ENCODE peak calls at places on chromosomes 2 and 18, in four cellular contexts. One of them, this sample, is unnamed.

GRCh38 chr2:130847776-130848517 is 11.2 kb downstream of the ARHGEF4 start:
- DNase-seq in HL-60: no peak
- DNase-seq in K562: no peak
- DNase-seq in GM12878: no peak
- DNase-seq in this sample: no peak

GRCh38 chr2:2656046-2656715 is 325.1 kb upstream of the MYT1L start:
- DNase-seq in HL-60: no peak
- DNase-seq in K562: no peak
- DNase-seq in GM12878: no peak
- DNase-seq in this sample: no peak

GRCh38 chr2:158189526-158189925 is 87.8 kb downstream of the UPP2 start:
- DNase-seq in HL-60: no peak
- DNase-seq in K562: no peak
- DNase-seq in GM12878: no peak
- DNase-seq in this sample: no peak

GRCh38 chr2:235366390-235366789 is 127.5 kb upstream of the AGAP1 start:
- DNase-seq in HL-60: no peak
- DNase-seq in K562: no peak
- DNase-seq in GM12878: no peak
- DNase-seq in this sample: no peak

GRCh38 chr2:49108851-49109250 is 45.5 kb downstream of the FSHR start:
- DNase-seq in HL-60: no peak
- DNase-seq in K562: no peak
- DNase-seq in GM12878: no peak
- DNase-seq in this sample: no peak

GRCh38 chr2:157929871-157930667 is 53.9 kb upstream of the ACVR1 start:
- DNase-seq in HL-60: peak
- DNase-seq in K562: peak
- DNase-seq in GM12878: no peak
- DNase-seq in this sample: no peak

GRCh38 chr2:40415391-40415790 is 36.5 kb downstream of the SLC8A1 start:
- DNase-seq in HL-60: no peak
- DNase-seq in K562: no peak
- DNase-seq in GM12878: no peak
- DNase-seq in this sample: no peak

GRCh38 chr2:74975016-74975415 is 16.6 kb downstream of the POLE4 start:
- DNase-seq in HL-60: no peak
- DNase-seq in K562: no peak
- DNase-seq in GM12878: no peak
- DNase-seq in this sample: no peak

GRCh38 chr18:78611201-78611800 is 368.3 kb upstream of the SALL3 start:
- DNase-seq in HL-60: no peak
- DNase-seq in K562: no peak
- DNase-seq in GM12878: no peak
- DNase-seq in this sample: no peak

GRCh38 chr18:79798346-79798998 is 734 bp downstream of the KCNG2 start:
- DNase-seq in HL-60: no peak
- DNase-seq in K562: no peak
- DNase-seq in GM12878: no peak
- DNase-seq in this sample: no peak

GRCh38 chr2:104413890-104414289 is 440.0 kb upstream of the POU3F3 start:
- DNase-seq in HL-60: no peak
- DNase-seq in K562: no peak
- DNase-seq in GM12878: no peak
- DNase-seq in this sample: no peak

GRCh38 chr2:214076527-214076926 is 334.3 kb upstream of the VWC2L start:
- DNase-seq in HL-60: no peak
- DNase-seq in K562: no peak
- DNase-seq in GM12878: no peak
- DNase-seq in this sample: no peak

GRCh38 chr2:156706576-156706975 is 270.4 kb downstream of the GPD2 start:
- DNase-seq in HL-60: no peak
- DNase-seq in K562: no peak
- DNase-seq in GM12878: no peak
- DNase-seq in this sample: no peak

GRCh38 chr2:132645176-132645575 is 24.8 kb downstream of the LYPD1 start:
- DNase-seq in HL-60: no peak
- DNase-seq in K562: no peak
- DNase-seq in GM12878: no peak
- DNase-seq in this sample: no peak

GRCh38 chr2:157509755-157510154 is 65.9 kb upstream of the CYTIP start:
- DNase-seq in HL-60: no peak
- DNase-seq in K562: no peak
- DNase-seq in GM12878: no peak
- DNase-seq in this sample: no peak

GRCh38 chr2:239881561-239882320 is 143.4 kb downstream of the NDUFA10 start:
- DNase-seq in HL-60: no peak
- DNase-seq in K562: no peak
- DNase-seq in GM12878: no peak
- DNase-seq in this sample: no peak

GRCh38 chr2:150859162-150859561 is 371.7 kb upstream of the RND3 start:
- DNase-seq in HL-60: no peak
- DNase-seq in K562: no peak
- DNase-seq in GM12878: no peak
- DNase-seq in this sample: no peak

GRCh38 chr2:98771771-98772521 is 41.0 kb upstream of the MGAT4A start:
- DNase-seq in HL-60: peak
- DNase-seq in K562: no peak
- DNase-seq in GM12878: no peak
- DNase-seq in this sample: no peak

GRCh38 chr18:69944434-69944833 is 3.2 kb downstream of the CD226 start:
- DNase-seq in HL-60: no peak
- DNase-seq in K562: no peak
- DNase-seq in GM12878: no peak
- DNase-seq in this sample: no peak

GRCh38 chr2:10814142-10814541 is 1.6 kb upstream of the PDIA6 start:
- DNase-seq in HL-60: no peak
- DNase-seq in K562: no peak
- DNase-seq in GM12878: no peak
- DNase-seq in this sample: no peak

GRCh38 chr2:238920601-238921001 is 72.7 kb downstream of the TWIST2 start:
- DNase-seq in HL-60: no peak
- DNase-seq in K562: no peak
- DNase-seq in GM12878: no peak
- DNase-seq in this sample: no peak

GRCh38 chr2:108565778-108566375 is 31.6 kb downstream of the LIMS1 start:
- DNase-seq in HL-60: no peak
- DNase-seq in K562: no peak
- DNase-seq in GM12878: no peak
- DNase-seq in this sample: no peak

GRCh38 chr18:66635342-66635741 is 31.5 kb upstream of the CDH19 start:
- DNase-seq in HL-60: no peak
- DNase-seq in K562: no peak
- DNase-seq in GM12878: no peak
- DNase-seq in this sample: no peak

GRCh38 chr18:66632771-66633170 is 28.9 kb upstream of the CDH19 start:
- DNase-seq in HL-60: no peak
- DNase-seq in K562: no peak
- DNase-seq in GM12878: no peak
- DNase-seq in this sample: no peak
- TF ChIP-seq SPI1 in HL-60: no peak
- TF ChIP-seq SPI1 in K562: no peak
- TF ChIP-seq SPI1 in GM12878: no peak
- TF ChIP-seq SPI1 in this sample: no peak

GRCh38 chr18:4807495-4808293 is 352.6 kb upstream of the DLGAP1 start:
- DNase-seq in HL-60: no peak
- DNase-seq in K562: no peak
- DNase-seq in GM12878: no peak
- DNase-seq in this sample: no peak
- TF ChIP-seq POLR2AphosphoS5 in HL-60: no peak
- TF ChIP-seq POLR2AphosphoS5 in K562: no peak
- TF ChIP-seq POLR2AphosphoS5 in GM12878: no peak
- TF ChIP-seq POLR2AphosphoS5 in this sample: no peak

DNA sequence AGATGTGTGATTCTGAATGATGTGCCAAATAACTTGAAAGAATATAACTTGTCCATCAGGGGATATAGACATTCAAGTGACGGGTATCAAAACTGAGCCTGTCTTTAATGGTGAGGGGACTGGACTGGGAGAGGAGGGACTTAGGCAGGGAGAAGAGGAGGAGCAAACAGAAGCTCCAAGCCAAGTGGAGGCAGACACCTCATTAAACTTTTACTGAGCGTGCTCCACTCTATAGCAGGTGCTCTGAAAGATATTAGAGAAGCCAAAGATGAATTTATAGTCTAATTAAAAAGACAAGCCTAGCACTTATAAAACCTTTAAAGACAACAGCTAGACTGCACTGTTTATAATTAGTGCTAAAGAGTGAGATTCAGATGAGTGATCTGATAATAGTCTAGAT is 47.7 kb upstream of the SMAD2 start:
- DNase-seq in HL-60: no peak
- DNase-seq in K562: no peak
- DNase-seq in GM12878: no peak
- DNase-seq in this sample: no peak
- TF ChIP-seq SPI1 in HL-60: no peak
- TF ChIP-seq SPI1 in K562: no peak
- TF ChIP-seq SPI1 in GM12878: no peak
- TF ChIP-seq SPI1 in this sample: no peak

GRCh38 chr2:119820275-119820674 is 60.6 kb downstream of the PTPN4 start:
- DNase-seq in HL-60: no peak
- DNase-seq in K562: no peak
- DNase-seq in GM12878: no peak
- DNase-seq in this sample: no peak
- TF ChIP-seq POLR2AphosphoS5 in HL-60: no peak
- TF ChIP-seq POLR2AphosphoS5 in K562: no peak
- TF ChIP-seq POLR2AphosphoS5 in GM12878: no peak
- TF ChIP-seq POLR2AphosphoS5 in this sample: no peak

GRCh38 chr2:208025037-208025813 is at the start of gene PLEKHM3:
- DNase-seq in HL-60: peak
- DNase-seq in K562: peak
- DNase-seq in GM12878: no peak
- DNase-seq in this sample: peak

GRCh38 chr2:208015475-208015874 is 9.9 kb downstream of the PLEKHM3 start:
- DNase-seq in HL-60: no peak
- DNase-seq in K562: no peak
- DNase-seq in GM12878: no peak
- DNase-seq in this sample: no peak

GRCh38 chr2:208025814-208026184 is 472 bp upstream of the PLEKHM3 start:
- DNase-seq in HL-60: peak
- DNase-seq in K562: no peak
- DNase-seq in GM12878: no peak
- DNase-seq in this sample: no peak

GRCh38 chr2:208017721-208018120 is 7.6 kb downstream of the PLEKHM3 start:
- DNase-seq in HL-60: no peak
- DNase-seq in K562: no peak
- DNase-seq in GM12878: no peak
- DNase-seq in this sample: no peak

GRCh38 chr2:208020253-208020652 is 5.1 kb downstream of the PLEKHM3 start:
- DNase-seq in HL-60: no peak
- DNase-seq in K562: no peak
- DNase-seq in GM12878: no peak
- DNase-seq in this sample: no peak
- TF ChIP-seq SPI1 in HL-60: no peak
- TF ChIP-seq SPI1 in K562: no peak
- TF ChIP-seq SPI1 in GM12878: no peak
- TF ChIP-seq SPI1 in this sample: no peak

GRCh38 chr2:8926356-8926755 is 77.1 kb downstream of the MBOAT2 start:
- DNase-seq in HL-60: no peak
- DNase-seq in K562: no peak
- DNase-seq in GM12878: no peak
- DNase-seq in this sample: no peak
- TF ChIP-seq POLR2AphosphoS5 in HL-60: no peak
- TF ChIP-seq POLR2AphosphoS5 in K562: no peak
- TF ChIP-seq POLR2AphosphoS5 in GM12878: no peak
- TF ChIP-seq POLR2AphosphoS5 in this sample: no peak